ENCODE peak calls at places on chromosomes 3 and 15, in nine cellular contexts. K is SIG-M5, Z is GM23248, O is aorta, Y is pons, P is LHCN-M2, V is amniotic stem cell, J is heart left ventricle, Q is fibroblast of lung. G is an unnamed sample.

GRCh38 chr15:30963681-30964080 is 27.7 kb downstream of the MTMR10 start:
- DNase-seq in Z (no peak), O (no peak), P (no peak), Y (no peak), K (no peak), J (no peak), Q (no peak), V (no peak), G (no peak)

GRCh38 chr3:158483701-158484100 is 87.3 kb upstream of the MLF1 start:
- DNase-seq in J (no peak), P (no peak), Q (no peak), V (no peak), K (no peak), O (no peak), Y (no peak), Z (no peak), G (no peak)

GRCh38 chr3:173993299-173993698 is 595.8 kb downstream of the NLGN1 start:
- DNase-seq in J (no peak), Q (peak), Z (peak), P (peak), Y (peak), O (no peak), V (no peak), K (no peak), G (no peak)

GRCh38 chr3:38401563-38401962 is 52.1 kb upstream of the ACVR2B start:
- DNase-seq in Q (no peak), Y (no peak), K (no peak), Z (no peak), V (no peak), J (no peak), P (no peak), O (no peak), G (no peak)

GRCh38 chr3:118544458-118544857 is 490.2 kb downstream of the IGSF11 start:
- DNase-seq in J (no peak), Q (no peak), P (peak), Z (no peak), V (no peak), K (no peak), Y (no peak), O (no peak), G (no peak)

GRCh38 chr3:30199855-30200254 is 406.5 kb upstream of the TGFBR2 start:
- DNase-seq in Y (no peak), J (no peak), Q (no peak), V (no peak), O (no peak), Z (no peak), K (no peak), P (peak), G (no peak)

GRCh38 chr3:12629560-12629959 is 34.4 kb downstream of the RAF1 start:
- DNase-seq in K (no peak), P (no peak), Z (peak), V (peak), Y (no peak), J (peak), Q (peak), O (no peak), G (peak)

GRCh38 chr3:86563358-86563970 is 427.5 kb downstream of the VGLL3 start:
- DNase-seq in O (no peak), Q (peak), Y (peak), P (peak), K (no peak), Z (peak), J (no peak), V (peak), G (no peak)

GRCh38 chr15:68232937-68233336 is 3.4 kb upstream of the CLN6 start:
- DNase-seq in K (peak), O (no peak), Y (peak), V (no peak), Q (no peak), J (no peak), P (no peak), Z (no peak), G (peak)

GRCh38 chr3:99439892-99440291 is 198.5 kb upstream of the COL8A1 start:
- DNase-seq in Q (no peak), J (no peak), P (no peak), O (no peak), Y (no peak), V (no peak), K (no peak), Z (no peak), G (no peak)

GRCh38 chr3:64238971-64239667 is 13.9 kb upstream of the PRICKLE2 start:
- DNase-seq in Y (no peak), J (peak), Q (peak), K (no peak), P (peak), O (peak), Z (peak), V (peak), G (peak)